ENCODE peak calls at places on chromosome 2, in four cellular contexts. One of them, this sample, is unnamed.

GRCh38 chr2:3472966-3473365 is 46.4 kb downstream of the ADI1 start:
- DNase-seq in PC-3: no peak
- DNase-seq in fibroblast of mammary gland: no peak
- DNase-seq in Karpas-422: no peak
- DNase-seq in this sample: no peak

GRCh38 chr2:196987654-196988364 is 61.3 kb upstream of the PGAP1 start:
- DNase-seq in PC-3: peak; percentile 95
- DNase-seq in Karpas-422: no peak
- DNase-seq in fibroblast of mammary gland: peak; percentile 98
- DNase-seq in this sample: peak; percentile 97

GRCh38 chr2:20050104-20050711 is 1.2 kb downstream of the LAPTM4A start:
- DNase-seq in PC-3: peak; percentile 82
- DNase-seq in Karpas-422: peak; percentile 86
- DNase-seq in fibroblast of mammary gland: peak; percentile 92
- DNase-seq in this sample: no peak

GRCh38 chr2:40256649-40257048 is 195.2 kb downstream of the SLC8A1 start:
- DNase-seq in fibroblast of mammary gland: no peak
- DNase-seq in Karpas-422: peak; percentile 49
- DNase-seq in PC-3: peak; percentile 67
- DNase-seq in this sample: no peak

GRCh38 chr2:74548919-74549684 is 4.6 kb downstream of the LOXL3 start:
- DNase-seq in PC-3: peak; percentile 76
- DNase-seq in Karpas-422: no peak
- DNase-seq in fibroblast of mammary gland: peak; percentile 62
- DNase-seq in this sample: peak; percentile 14

GRCh38 chr2:18219676-18220075 is 340.8 kb downstream of the RDH14 start:
- DNase-seq in fibroblast of mammary gland: peak; percentile 5
- DNase-seq in PC-3: no peak
- DNase-seq in Karpas-422: no peak
- DNase-seq in this sample: no peak

GRCh38 chr2:149192425-149192824 is 138.0 kb upstream of the LYPD6 start:
- DNase-seq in PC-3: no peak
- DNase-seq in Karpas-422: no peak
- DNase-seq in fibroblast of mammary gland: peak; percentile 3
- DNase-seq in this sample: no peak

GRCh38 chr2:156476021-156476420 is 39.8 kb downstream of the GPD2 start:
- DNase-seq in PC-3: no peak
- DNase-seq in fibroblast of mammary gland: no peak
- DNase-seq in Karpas-422: no peak
- DNase-seq in this sample: no peak

GRCh38 chr2:119338826-119339561 is 27.6 kb downstream of the C2orf76 start:
- DNase-seq in fibroblast of mammary gland: no peak
- DNase-seq in Karpas-422: no peak
- DNase-seq in PC-3: no peak
- DNase-seq in this sample: no peak

GRCh38 chr2:68417931-68418330 is 49.2 kb downstream of the FBXO48 start:
- DNase-seq in Karpas-422: peak; percentile 86
- DNase-seq in fibroblast of mammary gland: no peak
- DNase-seq in PC-3: no peak
- DNase-seq in this sample: no peak

GRCh38 chr2:146135245-146135644 is 1615.3 kb upstream of the ZEB2 start:
- DNase-seq in Karpas-422: no peak
- DNase-seq in fibroblast of mammary gland: no peak
- DNase-seq in PC-3: no peak
- DNase-seq in this sample: no peak

GRCh38 chr2:240159251-240159839 is 18.9 kb upstream of the OTOS start:
- DNase-seq in PC-3: no peak
- DNase-seq in Karpas-422: no peak
- DNase-seq in fibroblast of mammary gland: no peak
- DNase-seq in this sample: no peak

GRCh38 chr2:221572821-221573429 is 821 bp upstream of the EPHA4 start:
- DNase-seq in fibroblast of mammary gland: peak; percentile 38
- DNase-seq in Karpas-422: no peak
- DNase-seq in PC-3: peak; percentile 32
- DNase-seq in this sample: peak; percentile 34

GRCh38 chr2:18623782-18624181 is 34.4 kb upstream of the NT5C1B start:
- DNase-seq in Karpas-422: no peak
- DNase-seq in PC-3: peak; percentile 79
- DNase-seq in fibroblast of mammary gland: peak; percentile 82
- DNase-seq in this sample: peak; percentile 17

GRCh38 chr2:18791172-18791797 is 201.9 kb upstream of the NT5C1B start:
- DNase-seq in Karpas-422: no peak
- DNase-seq in PC-3: no peak
- DNase-seq in fibroblast of mammary gland: peak; percentile 51
- DNase-seq in this sample: peak; percentile 39

GRCh38 chr2:236622660-236623059 is 53.0 kb downstream of the ACKR3 start:
- DNase-seq in fibroblast of mammary gland: no peak
- DNase-seq in PC-3: no peak
- DNase-seq in Karpas-422: no peak
- DNase-seq in this sample: no peak

GRCh38 chr2:81087646-81088045 is 783.1 kb upstream of the LRRTM1 start:
- DNase-seq in fibroblast of mammary gland: no peak
- DNase-seq in Karpas-422: no peak
- DNase-seq in PC-3: no peak
- DNase-seq in this sample: no peak

GRCh38 chr2:20619624-20620024 is 31.3 kb downstream of the HS1BP3 start:
- DNase-seq in Karpas-422: no peak
- DNase-seq in PC-3: no peak
- DNase-seq in fibroblast of mammary gland: no peak
- DNase-seq in this sample: peak; percentile 43

GRCh38 chr2:73896362-73897239 is 3.8 kb downstream of the ACTG2 start:
- DNase-seq in PC-3: no peak
- DNase-seq in fibroblast of mammary gland: peak; percentile 96
- DNase-seq in Karpas-422: no peak
- DNase-seq in this sample: peak; percentile 87

GRCh38 chr2:16635796-16636699 is 29.6 kb downstream of the CYRIA start:
- DNase-seq in fibroblast of mammary gland: peak; percentile 82
- DNase-seq in PC-3: no peak
- DNase-seq in Karpas-422: no peak
- DNase-seq in this sample: peak; percentile 72

GRCh38 chr2:44479127-44479887 is 117.6 kb downstream of the CAMKMT start:
- DNase-seq in PC-3: peak; percentile 88
- DNase-seq in fibroblast of mammary gland: peak; percentile 88
- DNase-seq in Karpas-422: peak; percentile 90
- DNase-seq in this sample: peak; percentile 80

GRCh38 chr2:17199741-17200140 is 318.5 kb downstream of the RAD51AP2 start:
- DNase-seq in Karpas-422: no peak
- DNase-seq in fibroblast of mammary gland: no peak
- DNase-seq in PC-3: no peak
- DNase-seq in this sample: no peak

DNA sequence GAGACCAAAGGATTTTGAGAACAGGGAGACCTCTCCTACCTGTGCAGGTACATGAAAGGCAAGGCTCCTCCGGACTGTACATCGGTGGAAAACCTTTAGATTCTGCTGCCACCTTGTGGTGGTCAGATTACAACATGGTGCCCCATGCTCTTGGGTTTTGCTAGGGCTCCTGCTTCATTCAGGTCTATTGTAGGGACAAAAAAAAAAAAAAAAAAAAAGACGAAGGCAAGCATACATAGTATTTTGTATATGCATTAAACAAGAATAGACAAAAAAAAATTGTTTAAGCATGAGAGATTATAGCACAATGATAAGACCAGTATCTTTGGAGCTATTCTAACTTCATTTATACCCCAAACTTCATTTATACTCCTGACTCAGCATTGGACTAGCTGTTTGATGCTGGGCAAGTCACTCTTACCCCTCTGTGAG is 27.4 kb upstream of the SPR start:
- DNase-seq in PC-3: peak; percentile 94
- DNase-seq in fibroblast of mammary gland: peak; percentile 58
- DNase-seq in Karpas-422: peak; percentile 87
- DNase-seq in this sample: peak; percentile 55
- H3K4me3 ChIP-seq in PC-3: no peak overlapping the region
- H3K4me3 ChIP-seq in fibroblast of mammary gland: no peak overlapping the region
- H3K4me3 ChIP-seq in Karpas-422: no peak overlapping the region
- H3K4me3 ChIP-seq in this sample: no peak overlapping the region

GRCh38 chr2:109611467-109612095 is 2.2 kb downstream of the SEPTIN10 start:
- DNase-seq in Karpas-422: peak; percentile 69
- DNase-seq in fibroblast of mammary gland: peak; percentile 85
- DNase-seq in PC-3: peak; percentile 73
- DNase-seq in this sample: peak; percentile 28
- H3K4me3 ChIP-seq in Karpas-422: no peak overlapping the region
- H3K4me3 ChIP-seq in fibroblast of mammary gland: peak overlapping the region; percentile 77
- H3K4me3 ChIP-seq in PC-3: peak overlapping the region; percentile 77
- H3K4me3 ChIP-seq in this sample: peak overlapping the region; percentile 81

DNA sequence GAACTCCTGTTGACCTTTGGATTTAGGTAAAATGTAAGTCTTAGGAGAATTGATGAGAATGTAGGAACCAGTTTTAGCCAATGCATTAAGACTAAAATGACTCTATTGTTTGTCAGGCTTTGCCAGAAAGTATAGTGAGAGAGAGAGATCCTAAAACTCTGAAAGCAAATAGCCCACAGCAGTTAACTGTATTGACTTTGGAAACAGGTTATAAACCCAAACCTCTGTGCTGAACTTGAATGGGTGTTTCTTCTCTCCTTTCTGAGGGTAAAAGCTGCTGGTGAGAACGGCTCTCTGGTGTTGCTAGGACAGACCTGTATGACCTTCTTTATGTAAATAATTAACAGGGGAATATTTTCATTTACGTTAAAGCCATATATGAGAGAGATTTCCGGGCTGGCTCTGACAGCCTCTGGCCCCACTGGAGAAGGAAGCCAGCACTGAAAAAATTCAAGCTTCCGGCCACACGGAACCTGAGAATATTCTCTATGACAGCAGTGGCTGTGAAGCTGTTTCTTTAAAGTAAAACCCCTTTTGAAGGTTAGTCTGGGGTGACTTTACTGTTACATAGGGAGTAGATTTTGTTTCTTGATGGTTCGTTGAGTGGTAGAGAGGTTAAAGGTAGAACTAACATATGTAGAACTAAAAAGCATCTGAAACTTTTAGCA is 123.7 kb downstream of the SPTBN1 start:
- DNase-seq in PC-3: peak; percentile 89
- DNase-seq in Karpas-422: peak; percentile 61
- DNase-seq in fibroblast of mammary gland: no peak
- DNase-seq in this sample: no peak
- H3K4me3 ChIP-seq in PC-3: peak overlapping the region; percentile 46
- H3K4me3 ChIP-seq in Karpas-422: peak overlapping the region; percentile 0
- H3K4me3 ChIP-seq in fibroblast of mammary gland: no peak overlapping the region
- H3K4me3 ChIP-seq in this sample: no peak overlapping the region

GRCh38 chr2:231530099-231531085 is at the start of gene NMUR1:
- DNase-seq in PC-3: peak; percentile 43
- DNase-seq in fibroblast of mammary gland: no peak
- DNase-seq in Karpas-422: peak; percentile 69
- DNase-seq in this sample: no peak
- H3K4me3 ChIP-seq in PC-3: peak within 1 kb of the TSS; percentile 56
- H3K4me3 ChIP-seq in fibroblast of mammary gland: no peak within 1 kb of the TSS
- H3K4me3 ChIP-seq in Karpas-422: no peak within 1 kb of the TSS
- H3K4me3 ChIP-seq in this sample: no peak within 1 kb of the TSS

DNA sequence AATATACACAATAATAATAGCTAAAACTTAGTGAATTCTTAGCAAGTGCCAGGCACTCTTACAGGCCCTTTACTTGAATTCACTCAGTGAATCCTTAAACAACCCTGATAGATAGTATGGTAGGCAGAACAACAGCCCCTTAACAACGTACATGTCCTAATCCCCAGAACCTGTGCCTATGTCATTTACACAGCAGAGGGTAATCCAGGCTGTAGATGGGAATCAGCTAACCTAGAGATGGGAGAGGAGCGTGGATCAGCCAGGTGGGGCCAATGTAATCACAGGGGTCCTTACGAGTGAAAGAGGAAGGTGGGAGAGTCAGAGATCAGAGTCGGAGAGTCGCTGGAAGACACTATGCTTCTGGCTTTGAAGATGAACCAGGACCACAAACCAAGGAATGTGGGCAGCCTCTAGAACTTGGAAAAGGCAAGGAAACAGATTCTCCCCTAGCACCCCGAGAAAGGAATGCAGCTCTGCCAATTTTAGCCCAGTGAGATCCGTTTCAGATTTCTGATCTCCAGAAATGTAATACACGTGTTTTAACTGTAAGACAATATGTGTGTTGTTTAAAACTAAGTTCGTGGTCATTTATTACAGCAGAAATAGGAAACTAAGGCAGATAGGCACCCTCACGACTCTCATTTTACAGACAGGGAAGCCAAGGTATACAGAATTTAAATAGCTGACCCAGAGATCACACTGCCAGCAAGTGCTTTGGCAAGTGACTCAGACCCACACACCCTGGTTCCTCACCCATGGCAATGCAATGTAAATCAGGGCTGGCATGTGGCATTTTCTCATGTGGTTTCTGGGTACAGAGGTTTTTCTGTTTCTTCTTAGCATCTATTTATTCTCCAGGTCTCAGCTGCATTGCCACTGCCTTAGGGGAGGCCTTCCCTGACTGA is 68.9 kb downstream of the DOCK10 start:
- DNase-seq in PC-3: peak; percentile 55
- DNase-seq in fibroblast of mammary gland: no peak
- DNase-seq in Karpas-422: no peak
- DNase-seq in this sample: no peak
- H3K4me3 ChIP-seq in PC-3: no peak overlapping the region
- H3K4me3 ChIP-seq in fibroblast of mammary gland: no peak overlapping the region
- H3K4me3 ChIP-seq in Karpas-422: no peak overlapping the region
- H3K4me3 ChIP-seq in this sample: no peak overlapping the region

GRCh38 chr2:1230155-1230893 is 182.9 kb upstream of the TPO start:
- DNase-seq in Karpas-422: no peak
- DNase-seq in PC-3: no peak
- DNase-seq in fibroblast of mammary gland: no peak
- DNase-seq in this sample: no peak
- H3K4me3 ChIP-seq in Karpas-422: no peak overlapping the region
- H3K4me3 ChIP-seq in PC-3: no peak overlapping the region
- H3K4me3 ChIP-seq in fibroblast of mammary gland: no peak overlapping the region
- H3K4me3 ChIP-seq in this sample: no peak overlapping the region

GRCh38 chr2:176120369-176121307 is 1.9 kb upstream of the HOXD9 start:
- DNase-seq in Karpas-422: no peak
- DNase-seq in fibroblast of mammary gland: no peak
- DNase-seq in PC-3: no peak
- DNase-seq in this sample: no peak

GRCh38 chr2:176121377-176122111 is 975 bp upstream of the HOXD9 start:
- DNase-seq in fibroblast of mammary gland: no peak
- DNase-seq in Karpas-422: no peak
- DNase-seq in PC-3: no peak
- DNase-seq in this sample: no peak

GRCh38 chr2:176122633-176123482 is at the start of gene HOXD9:
- DNase-seq in PC-3: no peak
- DNase-seq in fibroblast of mammary gland: peak; percentile 80
- DNase-seq in Karpas-422: no peak
- DNase-seq in this sample: no peak

GRCh38 chr2:176123483-176123843 is 944 bp downstream of the HOXD9 start:
- DNase-seq in fibroblast of mammary gland: no peak
- DNase-seq in PC-3: no peak
- DNase-seq in Karpas-422: no peak
- DNase-seq in this sample: no peak

DNA sequence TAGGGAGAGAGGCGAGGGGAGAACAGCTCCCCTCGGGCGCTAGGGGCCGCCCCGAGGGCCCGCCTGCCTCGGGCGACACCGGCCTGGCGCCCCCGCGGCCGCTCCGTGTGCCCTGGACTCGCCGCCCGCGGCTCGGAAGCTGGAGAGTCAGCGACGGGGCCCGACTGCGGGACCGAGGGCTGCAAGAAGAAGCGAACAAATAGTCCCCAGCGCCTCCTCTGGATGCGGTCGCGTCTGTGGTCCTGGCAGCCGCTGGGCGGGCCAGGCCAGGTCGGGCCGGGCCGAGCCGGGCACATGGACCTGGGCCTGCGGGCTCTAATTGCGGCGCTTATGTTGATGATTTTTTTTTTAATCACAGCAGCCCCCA is 270 bp upstream of the HOXD9 start:
- DNase-seq in fibroblast of mammary gland: no peak
- DNase-seq in PC-3: no peak
- DNase-seq in Karpas-422: no peak
- DNase-seq in this sample: no peak
- H3K4me3 ChIP-seq in fibroblast of mammary gland: peak overlapping the region; percentile 61
- H3K4me3 ChIP-seq in PC-3: no peak overlapping the region
- H3K4me3 ChIP-seq in Karpas-422: no peak overlapping the region
- H3K4me3 ChIP-seq in this sample: no peak overlapping the region

GRCh38 chr2:173286153-173286809 is 68.4 kb upstream of the CDCA7 start:
- DNase-seq in Karpas-422: peak; percentile 63
- DNase-seq in PC-3: peak; percentile 9
- DNase-seq in fibroblast of mammary gland: no peak
- DNase-seq in this sample: no peak
- H3K4me3 ChIP-seq in Karpas-422: no peak overlapping the region
- H3K4me3 ChIP-seq in PC-3: no peak overlapping the region
- H3K4me3 ChIP-seq in fibroblast of mammary gland: no peak overlapping the region
- H3K4me3 ChIP-seq in this sample: no peak overlapping the region